ENCODE peak calls at places on chromosome 2, in nine cellular contexts. One of them, this sample, is unnamed.

GRCh38 chr2:88607416-88607815 is 19.8 kb downstream of the EIF2AK3 start:
- DNase-seq in stimulated activated CD8-positive, alpha-beta memory T cell treated with anti-CD3 and anti-CD28 coated beads, Interleukin-15, amount 100 ng/mL, for 24 hours: no peak
- DNase-seq in stimulated activated CD4-positive, alpha-beta T cell treated with anti-CD3 and anti-CD28 coated beads, Interleukin-4, amount 100 ng/mL, for 1 hour: no peak
- DNase-seq in HS-5: no peak
- DNase-seq in COR-L47: no peak
- DNase-seq in right cardiac atrium: no peak
- DNase-seq in esophagus squamous epithelium: no peak
- DNase-seq in non-pigmented ciliary epithelial cell: no peak
- DNase-seq in upper lobe of right lung: no peak
- DNase-seq in this sample: no peak

GRCh38 chr2:217934321-217935131 is 68.3 kb downstream of the TNS1 start:
- DNase-seq in right cardiac atrium: peak; percentile 79
- DNase-seq in stimulated activated CD8-positive, alpha-beta memory T cell treated with anti-CD3 and anti-CD28 coated beads, Interleukin-15, amount 100 ng/mL, for 24 hours: no peak
- DNase-seq in upper lobe of right lung: no peak
- DNase-seq in stimulated activated CD4-positive, alpha-beta T cell treated with anti-CD3 and anti-CD28 coated beads, Interleukin-4, amount 100 ng/mL, for 1 hour: no peak
- DNase-seq in COR-L47: no peak
- DNase-seq in non-pigmented ciliary epithelial cell: peak; percentile 94
- DNase-seq in HS-5: peak; percentile 86
- DNase-seq in esophagus squamous epithelium: no peak
- DNase-seq in this sample: no peak

GRCh38 chr2:31579996-31580320 is 780 bp downstream of the SRD5A2 start:
- DNase-seq in stimulated activated CD8-positive, alpha-beta memory T cell treated with anti-CD3 and anti-CD28 coated beads, Interleukin-15, amount 100 ng/mL, for 24 hours: no peak
- DNase-seq in right cardiac atrium: no peak
- DNase-seq in upper lobe of right lung: no peak
- DNase-seq in non-pigmented ciliary epithelial cell: no peak
- DNase-seq in stimulated activated CD4-positive, alpha-beta T cell treated with anti-CD3 and anti-CD28 coated beads, Interleukin-4, amount 100 ng/mL, for 1 hour: no peak
- DNase-seq in COR-L47: no peak
- DNase-seq in HS-5: no peak
- DNase-seq in esophagus squamous epithelium: no peak
- DNase-seq in this sample: no peak

GRCh38 chr2:197306691-197307030 is 3.9 kb downstream of the ANKRD44 start:
- DNase-seq in HS-5: no peak
- DNase-seq in COR-L47: peak; percentile 8
- DNase-seq in non-pigmented ciliary epithelial cell: no peak
- DNase-seq in stimulated activated CD8-positive, alpha-beta memory T cell treated with anti-CD3 and anti-CD28 coated beads, Interleukin-15, amount 100 ng/mL, for 24 hours: no peak
- DNase-seq in esophagus squamous epithelium: no peak
- DNase-seq in right cardiac atrium: peak; percentile 80
- DNase-seq in stimulated activated CD4-positive, alpha-beta T cell treated with anti-CD3 and anti-CD28 coated beads, Interleukin-4, amount 100 ng/mL, for 1 hour: no peak
- DNase-seq in upper lobe of right lung: peak; percentile 63
- DNase-seq in this sample: no peak

GRCh38 chr2:53913721-53914120 is 54.0 kb upstream of the GPR75 start:
- DNase-seq in stimulated activated CD8-positive, alpha-beta memory T cell treated with anti-CD3 and anti-CD28 coated beads, Interleukin-15, amount 100 ng/mL, for 24 hours: no peak
- DNase-seq in HS-5: peak; percentile 38
- DNase-seq in non-pigmented ciliary epithelial cell: peak; percentile 9
- DNase-seq in upper lobe of right lung: no peak
- DNase-seq in COR-L47: no peak
- DNase-seq in esophagus squamous epithelium: no peak
- DNase-seq in right cardiac atrium: no peak
- DNase-seq in stimulated activated CD4-positive, alpha-beta T cell treated with anti-CD3 and anti-CD28 coated beads, Interleukin-4, amount 100 ng/mL, for 1 hour: peak; percentile 7
- DNase-seq in this sample: peak; percentile 6

GRCh38 chr2:240215676-240216051 is 75.2 kb upstream of the OTOS start:
- DNase-seq in stimulated activated CD8-positive, alpha-beta memory T cell treated with anti-CD3 and anti-CD28 coated beads, Interleukin-15, amount 100 ng/mL, for 24 hours: no peak
- DNase-seq in upper lobe of right lung: no peak
- DNase-seq in stimulated activated CD4-positive, alpha-beta T cell treated with anti-CD3 and anti-CD28 coated beads, Interleukin-4, amount 100 ng/mL, for 1 hour: no peak
- DNase-seq in esophagus squamous epithelium: no peak
- DNase-seq in non-pigmented ciliary epithelial cell: no peak
- DNase-seq in HS-5: no peak
- DNase-seq in right cardiac atrium: no peak
- DNase-seq in COR-L47: no peak
- DNase-seq in this sample: no peak

GRCh38 chr2:200091126-200091525 is 135.7 kb downstream of the MAIP1 start:
- DNase-seq in upper lobe of right lung: no peak
- DNase-seq in non-pigmented ciliary epithelial cell: no peak
- DNase-seq in right cardiac atrium: no peak
- DNase-seq in COR-L47: no peak
- DNase-seq in stimulated activated CD4-positive, alpha-beta T cell treated with anti-CD3 and anti-CD28 coated beads, Interleukin-4, amount 100 ng/mL, for 1 hour: no peak
- DNase-seq in stimulated activated CD8-positive, alpha-beta memory T cell treated with anti-CD3 and anti-CD28 coated beads, Interleukin-15, amount 100 ng/mL, for 24 hours: no peak
- DNase-seq in esophagus squamous epithelium: no peak
- DNase-seq in HS-5: no peak
- DNase-seq in this sample: no peak

GRCh38 chr2:42223822-42224268 is 54.7 kb downstream of the EML4 start:
- DNase-seq in non-pigmented ciliary epithelial cell: no peak
- DNase-seq in stimulated activated CD4-positive, alpha-beta T cell treated with anti-CD3 and anti-CD28 coated beads, Interleukin-4, amount 100 ng/mL, for 1 hour: no peak
- DNase-seq in right cardiac atrium: no peak
- DNase-seq in stimulated activated CD8-positive, alpha-beta memory T cell treated with anti-CD3 and anti-CD28 coated beads, Interleukin-15, amount 100 ng/mL, for 24 hours: no peak
- DNase-seq in COR-L47: no peak
- DNase-seq in esophagus squamous epithelium: no peak
- DNase-seq in HS-5: no peak
- DNase-seq in upper lobe of right lung: no peak
- DNase-seq in this sample: no peak

GRCh38 chr2:134406311-134406710 is 152.4 kb downstream of the MGAT5 start:
- DNase-seq in HS-5: no peak
- DNase-seq in right cardiac atrium: no peak
- DNase-seq in stimulated activated CD8-positive, alpha-beta memory T cell treated with anti-CD3 and anti-CD28 coated beads, Interleukin-15, amount 100 ng/mL, for 24 hours: no peak
- DNase-seq in non-pigmented ciliary epithelial cell: no peak
- DNase-seq in esophagus squamous epithelium: no peak
- DNase-seq in stimulated activated CD4-positive, alpha-beta T cell treated with anti-CD3 and anti-CD28 coated beads, Interleukin-4, amount 100 ng/mL, for 1 hour: no peak
- DNase-seq in COR-L47: no peak
- DNase-seq in upper lobe of right lung: no peak
- DNase-seq in this sample: no peak

GRCh38 chr2:184154438-184154837 is 443.9 kb upstream of the ZNF804A start:
- DNase-seq in right cardiac atrium: no peak
- DNase-seq in HS-5: peak; percentile 54
- DNase-seq in stimulated activated CD8-positive, alpha-beta memory T cell treated with anti-CD3 and anti-CD28 coated beads, Interleukin-15, amount 100 ng/mL, for 24 hours: no peak
- DNase-seq in esophagus squamous epithelium: no peak
- DNase-seq in stimulated activated CD4-positive, alpha-beta T cell treated with anti-CD3 and anti-CD28 coated beads, Interleukin-4, amount 100 ng/mL, for 1 hour: no peak
- DNase-seq in COR-L47: no peak
- DNase-seq in upper lobe of right lung: no peak
- DNase-seq in non-pigmented ciliary epithelial cell: peak; percentile 34
- DNase-seq in this sample: no peak

GRCh38 chr2:128237081-128237534 is 81.6 kb downstream of the HS6ST1 start:
- DNase-seq in esophagus squamous epithelium: no peak
- DNase-seq in upper lobe of right lung: no peak
- DNase-seq in stimulated activated CD8-positive, alpha-beta memory T cell treated with anti-CD3 and anti-CD28 coated beads, Interleukin-15, amount 100 ng/mL, for 24 hours: no peak
- DNase-seq in right cardiac atrium: no peak
- DNase-seq in HS-5: no peak
- DNase-seq in stimulated activated CD4-positive, alpha-beta T cell treated with anti-CD3 and anti-CD28 coated beads, Interleukin-4, amount 100 ng/mL, for 1 hour: no peak
- DNase-seq in COR-L47: no peak
- DNase-seq in non-pigmented ciliary epithelial cell: peak; percentile 27
- DNase-seq in this sample: no peak

GRCh38 chr2:182360012-182360662 is 66.7 kb downstream of the PDE1A start:
- DNase-seq in esophagus squamous epithelium: no peak
- DNase-seq in stimulated activated CD8-positive, alpha-beta memory T cell treated with anti-CD3 and anti-CD28 coated beads, Interleukin-15, amount 100 ng/mL, for 24 hours: no peak
- DNase-seq in upper lobe of right lung: no peak
- DNase-seq in right cardiac atrium: peak; percentile 79
- DNase-seq in non-pigmented ciliary epithelial cell: no peak
- DNase-seq in stimulated activated CD4-positive, alpha-beta T cell treated with anti-CD3 and anti-CD28 coated beads, Interleukin-4, amount 100 ng/mL, for 1 hour: no peak
- DNase-seq in HS-5: no peak
- DNase-seq in COR-L47: no peak
- DNase-seq in this sample: no peak